ENCODE peak calls at places on chromosomes 7 and 10, in five cellular contexts. One of them, this sample, is unnamed.
A peak's percentile ranks its signal among the peaks of the same experiment; 100 is the strongest.

GRCh38 chr7:8637322-8637721 is 203.9 kb downstream of the NXPH1 start:
- DNase-seq in HCT116: no peak
- DNase-seq in right lobe of liver: no peak
- DNase-seq in IMR-90: no peak
- DNase-seq in A549: no peak
- DNase-seq in this sample: no peak

GRCh38 chr7:17530249-17530648 is 231.8 kb downstream of the AHR start:
- DNase-seq in IMR-90: peak; percentile 56
- DNase-seq in A549: no peak
- DNase-seq in right lobe of liver: no peak
- DNase-seq in HCT116: no peak
- DNase-seq in this sample: no peak

GRCh38 chr7:17056491-17057142 is 174.8 kb upstream of the AGR3 start:
- DNase-seq in IMR-90: peak; percentile 61
- DNase-seq in A549: no peak
- DNase-seq in right lobe of liver: no peak
- DNase-seq in HCT116: no peak
- DNase-seq in this sample: no peak

GRCh38 chr7:148185050-148185449 is 405.5 kb upstream of the C7orf33 start:
- DNase-seq in HCT116: no peak
- DNase-seq in IMR-90: no peak
- DNase-seq in A549: no peak
- DNase-seq in right lobe of liver: no peak
- DNase-seq in this sample: no peak

GRCh38 chr7:73526892-73527821 is 5.1 kb upstream of the BAZ1B start:
- DNase-seq in HCT116: no peak
- DNase-seq in IMR-90: no peak
- DNase-seq in right lobe of liver: no peak
- DNase-seq in A549: no peak
- DNase-seq in this sample: no peak

GRCh38 chr7:44847509-44847919 is 373 bp downstream of the H2AZ2 start:
- DNase-seq in IMR-90: peak; percentile 82
- DNase-seq in A549: peak; percentile 94
- DNase-seq in HCT116: peak; percentile 51
- DNase-seq in right lobe of liver: peak; percentile 90
- DNase-seq in this sample: peak; percentile 85

GRCh38 chr10:124669141-124669823 is 74.9 kb downstream of the FAM53B start:
- DNase-seq in right lobe of liver: no peak
- DNase-seq in HCT116: no peak
- DNase-seq in IMR-90: no peak
- DNase-seq in A549: no peak
- DNase-seq in this sample: no peak

GRCh38 chr10:4345842-4346241 is 480.2 kb upstream of the AKR1E2 start:
- DNase-seq in HCT116: no peak
- DNase-seq in IMR-90: peak; percentile 32
- DNase-seq in A549: no peak
- DNase-seq in right lobe of liver: no peak
- DNase-seq in this sample: no peak

GRCh38 chr7:140156460-140157080 is 20.2 kb downstream of the KDM7A start:
- DNase-seq in A549: no peak
- DNase-seq in HCT116: no peak
- DNase-seq in right lobe of liver: no peak
- DNase-seq in IMR-90: no peak
- DNase-seq in this sample: no peak

GRCh38 chr10:13912111-13912510 is 325.3 kb downstream of the PRPF18 start:
- DNase-seq in HCT116: no peak
- DNase-seq in IMR-90: no peak
- DNase-seq in right lobe of liver: no peak
- DNase-seq in A549: no peak
- DNase-seq in this sample: no peak

GRCh38 chr7:142804715-142805114 is 33.9 kb downstream of the PRSS2 start:
- DNase-seq in right lobe of liver: no peak
- DNase-seq in IMR-90: no peak
- DNase-seq in HCT116: no peak
- DNase-seq in A549: no peak
- DNase-seq in this sample: no peak

GRCh38 chr10:28710227-28710889 is 33.0 kb downstream of the BAMBI start:
- DNase-seq in A549: no peak
- DNase-seq in right lobe of liver: no peak
- DNase-seq in HCT116: no peak
- DNase-seq in IMR-90: no peak
- DNase-seq in this sample: peak; percentile 9

GRCh38 chr10:44724415-44725174 is 186.5 kb upstream of the TMEM72 start:
- DNase-seq in IMR-90: peak; percentile 74
- DNase-seq in A549: no peak
- DNase-seq in HCT116: no peak
- DNase-seq in right lobe of liver: no peak
- DNase-seq in this sample: no peak

GRCh38 chr7:98418636-98419315 is 17.9 kb upstream of the BAIAP2L1 start:
- DNase-seq in HCT116: peak; percentile 99
- DNase-seq in IMR-90: peak; percentile 98
- DNase-seq in right lobe of liver: peak; percentile 93
- DNase-seq in A549: peak; percentile 100
- DNase-seq in this sample: no peak

GRCh38 chr10:42879380-42880254 is 97.0 kb downstream of the BMS1 start:
- DNase-seq in right lobe of liver: no peak
- DNase-seq in A549: no peak
- DNase-seq in IMR-90: no peak
- DNase-seq in HCT116: no peak
- DNase-seq in this sample: no peak

GRCh38 chr7:29412912-29413311 is 150.7 kb upstream of the PRR15 start:
- DNase-seq in A549: no peak
- DNase-seq in right lobe of liver: no peak
- DNase-seq in HCT116: no peak
- DNase-seq in IMR-90: no peak
- DNase-seq in this sample: no peak

GRCh38 chr7:79293655-79294142 is 159.8 kb downstream of the MAGI2 start:
- DNase-seq in right lobe of liver: no peak
- DNase-seq in A549: peak; percentile 71
- DNase-seq in HCT116: no peak
- DNase-seq in IMR-90: peak; percentile 72
- DNase-seq in this sample: no peak

GRCh38 chr7:43791-44540 is 148.4 kb upstream of the FAM20C start:
- DNase-seq in A549: no peak
- DNase-seq in right lobe of liver: no peak
- DNase-seq in HCT116: no peak
- DNase-seq in IMR-90: no peak
- DNase-seq in this sample: peak; percentile 68

GRCh38 chr10:5484205-5484604 is 15.2 kb downstream of the CALML5 start:
- DNase-seq in IMR-90: peak; percentile 52
- DNase-seq in right lobe of liver: no peak
- DNase-seq in A549: no peak
- DNase-seq in HCT116: no peak
- DNase-seq in this sample: no peak

GRCh38 chr10:86402283-86402931 is 35.8 kb upstream of the GRID1 start:
- DNase-seq in right lobe of liver: no peak
- DNase-seq in A549: no peak
- DNase-seq in IMR-90: peak; percentile 15
- DNase-seq in HCT116: no peak
- DNase-seq in this sample: no peak

GRCh38 chr10:86403183-86403797 is 36.7 kb upstream of the GRID1 start:
- DNase-seq in A549: no peak
- DNase-seq in right lobe of liver: no peak
- DNase-seq in HCT116: no peak
- DNase-seq in IMR-90: no peak
- DNase-seq in this sample: no peak

GRCh38 chr10:86399879-86400704 is 33.5 kb upstream of the GRID1 start:
- DNase-seq in right lobe of liver: peak; percentile 98
- DNase-seq in IMR-90: peak; percentile 94
- DNase-seq in HCT116: peak; percentile 91
- DNase-seq in A549: peak; percentile 95
- DNase-seq in this sample: peak; percentile 98

GRCh38 chr10:86400705-86401587 is 34.4 kb upstream of the GRID1 start:
- DNase-seq in HCT116: peak; percentile 8
- DNase-seq in A549: peak; percentile 68
- DNase-seq in right lobe of liver: peak; percentile 76
- DNase-seq in IMR-90: no peak
- DNase-seq in this sample: peak; percentile 89

GRCh38 chr10:86401588-86402282 is 35.1 kb upstream of the GRID1 start:
- DNase-seq in right lobe of liver: peak; percentile 52
- DNase-seq in HCT116: no peak
- DNase-seq in IMR-90: no peak
- DNase-seq in A549: peak; percentile 47
- DNase-seq in this sample: no peak
- H3K4me3 ChIP-seq in right lobe of liver: peak overlapping the region; percentile 68
- H3K4me3 ChIP-seq in HCT116: peak overlapping the region; percentile 73
- H3K4me3 ChIP-seq in IMR-90: no peak overlapping the region
- H3K4me3 ChIP-seq in A549: peak overlapping the region; percentile 78
- H3K4me3 ChIP-seq in this sample: peak overlapping the region; percentile 33

GRCh38 chr10:64116731-64117130 is 595.5 kb downstream of the REEP3 start:
- DNase-seq in IMR-90: no peak
- DNase-seq in HCT116: no peak
- DNase-seq in A549: no peak
- DNase-seq in right lobe of liver: no peak
- DNase-seq in this sample: no peak
- TF ChIP-seq POLR2A in IMR-90: no peak
- TF ChIP-seq POLR2A in HCT116: no peak
- TF ChIP-seq POLR2A in A549: no peak
- TF ChIP-seq POLR2A in right lobe of liver: no peak
- TF ChIP-seq POLR2A in this sample: no peak

GRCh38 chr7:122965306-122965705 is 30.2 kb downstream of the TAS2R16 start:
- DNase-seq in IMR-90: no peak
- DNase-seq in HCT116: no peak
- DNase-seq in right lobe of liver: no peak
- DNase-seq in A549: no peak
- DNase-seq in this sample: no peak
- TF ChIP-seq CTCF in IMR-90: no peak
- TF ChIP-seq CTCF in HCT116: no peak
- TF ChIP-seq CTCF in right lobe of liver: no peak
- TF ChIP-seq CTCF in A549: no peak
- TF ChIP-seq CTCF in this sample: no peak

DNA sequence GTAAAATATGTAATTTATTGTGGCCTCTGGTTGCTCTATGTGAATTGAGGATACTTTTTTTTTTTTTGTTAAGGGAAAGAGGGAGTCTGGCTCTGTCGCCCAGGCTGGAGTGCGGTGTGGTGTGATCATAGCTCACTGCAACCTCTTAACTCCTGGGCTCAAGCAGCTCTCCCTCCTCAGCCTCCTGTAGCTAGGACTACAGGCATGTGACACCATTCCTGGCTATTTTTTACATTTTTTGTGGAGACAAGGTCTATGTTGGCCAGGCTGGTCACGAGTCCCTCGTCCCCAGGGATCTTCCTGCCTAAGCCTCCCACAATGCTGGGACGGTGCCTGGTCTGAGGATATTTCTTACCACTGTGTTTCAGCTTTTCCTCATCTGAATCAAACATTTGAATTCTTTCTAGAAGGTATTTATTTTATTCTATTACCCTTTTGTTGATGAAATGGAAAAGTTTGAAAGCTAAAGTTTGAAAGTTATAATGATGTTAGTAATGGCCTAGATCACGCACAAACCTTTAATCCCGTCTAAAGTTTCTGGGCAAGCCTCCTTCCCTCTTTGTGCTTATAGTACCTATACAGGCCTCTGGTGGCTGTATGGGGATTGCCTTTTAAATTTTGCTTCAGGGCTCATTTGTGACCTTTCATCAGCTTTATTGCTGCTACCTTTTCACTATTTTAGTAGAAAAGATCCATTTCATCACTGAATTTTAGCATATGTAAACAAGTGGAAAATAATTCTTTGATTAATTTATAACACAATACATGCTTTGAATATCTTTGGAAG is 2.0 kb downstream of the IFRD1 start:
- DNase-seq in right lobe of liver: no peak
- DNase-seq in IMR-90: peak; percentile 42
- DNase-seq in HCT116: no peak
- DNase-seq in A549: peak; percentile 21
- DNase-seq in this sample: peak; percentile 84
- H3K4me3 ChIP-seq in right lobe of liver: peak overlapping the region; percentile 88
- H3K4me3 ChIP-seq in IMR-90: peak overlapping the region; percentile 85
- H3K4me3 ChIP-seq in HCT116: peak overlapping the region; percentile 97
- H3K4me3 ChIP-seq in A549: peak overlapping the region; percentile 83
- H3K4me3 ChIP-seq in this sample: no peak overlapping the region

This sample was measured in lower leg skin.